ENCODE peak calls at places on chromosome 5, in nine cellular contexts. B, X, U, P, Z, L, N, K and S are unnamed samples.

GRCh38 chr5:73093943-73094342 is 26.4 kb upstream of the TMEM171 start:
- DNase-seq in B (no peak), N (no peak), K (peak), P (no peak), U (no peak), Z (peak), L (peak), X (no peak), S (peak)

GRCh38 chr5:171595801-171596231 is 176.4 kb downstream of the FGF18 start:
- DNase-seq in K (no peak), L (peak), X (no peak), U (no peak), N (no peak), B (no peak), Z (peak), P (no peak), S (peak)

GRCh38 chr5:122351416-122352157 is 39.5 kb downstream of the SNCAIP start:
- DNase-seq in B (no peak), P (no peak), Z (peak), U (no peak), K (no peak), N (no peak), X (peak), L (no peak), S (peak)

GRCh38 chr5:173204185-173204979 is 30.6 kb downstream of the NKX2-5 start:
- DNase-seq in P (peak), L (peak), Z (peak), K (peak), X (peak), B (peak), U (no peak), N (no peak), S (no peak)

GRCh38 chr5:54643679-54644078 is 126.1 kb downstream of the SNX18 start:
- DNase-seq in K (peak), Z (peak), U (no peak), L (peak), X (no peak), B (no peak), P (no peak), N (no peak), S (no peak)

GRCh38 chr5:179267071-179267670 is 78.1 kb downstream of the ADAMTS2 start:
- DNase-seq in N (peak), X (no peak), P (no peak), U (no peak), K (no peak), Z (peak), B (no peak), L (no peak), S (no peak)

GRCh38 chr5:85170183-85170582 is 785.5 kb upstream of the EDIL3 start:
- DNase-seq in B (no peak), U (no peak), K (no peak), P (no peak), L (no peak), Z (no peak), X (no peak), N (no peak), S (no peak)

GRCh38 chr5:37400501-37400900 is 21.4 kb downstream of the WDR70 start:
- DNase-seq in N (no peak), Z (no peak), X (no peak), L (no peak), B (no peak), P (no peak), U (no peak), K (no peak), S (no peak)

GRCh38 chr5:10393491-10393890 is 40.0 kb downstream of the MARCHF6 start:
- DNase-seq in U (no peak), Z (peak), P (no peak), L (no peak), N (no peak), K (no peak), X (no peak), B (no peak), S (no peak)

GRCh38 chr5:107247427-107247826 is 423.3 kb downstream of the EFNA5 start:
- DNase-seq in P (no peak), B (no peak), U (no peak), N (no peak), K (no peak), L (no peak), Z (peak), X (no peak), S (no peak)

GRCh38 chr5:168047043-168047668 is 244.3 kb upstream of the WWC1 start:
- DNase-seq in P (peak), Z (peak), L (peak), N (peak), B (peak), K (peak), U (no peak), X (peak), S (no peak)

GRCh38 chr5:31408814-31409213 is 123.1 kb downstream of the DROSHA start:
- DNase-seq in N (no peak), B (no peak), P (no peak), K (no peak), Z (peak), U (no peak), X (no peak), L (peak), S (peak)

GRCh38 chr5:4230905-4231561 is 635.4 kb downstream of the IRX1 start:
- DNase-seq in P (peak), Z (no peak), X (no peak), N (peak), U (no peak), L (no peak), K (no peak), B (no peak), S (no peak)

GRCh38 chr5:144040615-144041394 is 129.7 kb downstream of the YIPF5 start:
- DNase-seq in K (no peak), Z (peak), P (no peak), B (no peak), N (no peak), L (no peak), X (no peak), U (no peak), S (peak)

GRCh38 chr5:148687427-148687826 is 33.1 kb upstream of the HTR4 start:
- DNase-seq in U (no peak), L (peak), P (peak), X (peak), B (peak), K (peak), Z (peak), N (peak), S (peak)

GRCh38 chr5:32866138-32866537 is 155.0 kb downstream of the NPR3 start:
- DNase-seq in L (no peak), B (no peak), K (no peak), U (no peak), P (no peak), N (no peak), X (no peak), Z (peak), S (no peak)

GRCh38 chr5:39160576-39161213 is 58.7 kb downstream of the FYB1 start:
- DNase-seq in B (no peak), L (no peak), X (no peak), Z (no peak), U (no peak), N (no peak), P (no peak), K (no peak), S (no peak)

GRCh38 chr5:54646285-54647101 is 128.9 kb downstream of the SNX18 start:
- DNase-seq in K (no peak), P (peak), N (no peak), L (no peak), B (peak), U (peak), X (peak), Z (peak), S (no peak)

GRCh38 chr5:78727786-78728761 is 79.5 kb upstream of the LHFPL2 start:
- DNase-seq in L (no peak), N (no peak), Z (no peak), B (no peak), P (no peak), U (no peak), K (no peak), X (no peak), S (no peak)

GRCh38 chr5:35188041-35188457 is 42.2 kb downstream of the PRLR start:
- DNase-seq in Z (no peak), X (peak), L (no peak), K (no peak), P (peak), U (no peak), N (no peak), B (no peak), S (no peak)

GRCh38 chr5:133799556-133799955 is 168.9 kb downstream of the C5orf15 start:
- DNase-seq in L (no peak), K (no peak), B (no peak), U (no peak), X (no peak), N (no peak), Z (no peak), P (no peak), S (no peak)

GRCh38 chr5:75335952-75336624 is 932 bp upstream of the HMGCR start:
- DNase-seq in P (peak), Z (peak), K (peak), L (peak), B (no peak), X (peak), N (peak), U (no peak), S (peak)

GRCh38 chr5:111551569-111552275 is 39.4 kb upstream of the STARD4 start:
- DNase-seq in X (no peak), B (no peak), Z (peak), K (no peak), U (no peak), N (no peak), P (peak), L (no peak), S (no peak)

GRCh38 chr5:97224112-97224750 is 41.2 kb upstream of the RIOK2 start:
- DNase-seq in U (no peak), Z (no peak), P (no peak), L (no peak), K (no peak), B (no peak), X (no peak), N (no peak), S (no peak)

GRCh38 chr5:1888541-1889251 is 6.0 kb upstream of the IRX4 start:
- DNase-seq in U (no peak), L (no peak), Z (no peak), K (no peak), B (no peak), N (no peak), P (no peak), X (no peak), S (no peak)

GRCh38 chr5:55649963-55650362 is 62.2 kb downstream of the SLC38A9 start:
- DNase-seq in B (no peak), K (no peak), P (no peak), X (no peak), N (no peak), U (no peak), L (no peak), Z (no peak), S (no peak)

GRCh38 chr5:178537467-178538381 is 52.5 kb downstream of the COL23A1 start:
- DNase-seq in N (no peak), B (no peak), L (no peak), X (no peak), Z (no peak), K (no peak), U (no peak), P (no peak), S (no peak)

GRCh38 chr5:54930736-54931135 is 54.7 kb downstream of the ESM1 start:
- DNase-seq in B (no peak), L (no peak), U (no peak), Z (no peak), X (no peak), K (no peak), P (no peak), N (no peak), S (no peak)

GRCh38 chr5:32153723-32154122 is 20.4 kb downstream of the GOLPH3 start:
- DNase-seq in N (no peak), L (no peak), X (no peak), P (no peak), B (no peak), K (no peak), Z (no peak), U (no peak), S (no peak)

GRCh38 chr5:172920447-172920849 is 38.8 kb upstream of the RPL26L1 start:
- DNase-seq in N (no peak), U (no peak), Z (peak), L (no peak), K (no peak), X (no peak), B (no peak), P (no peak), S (peak)

GRCh38 chr5:31809037-31809910 is 170.3 kb downstream of the PDZD2 start:
- DNase-seq in P (peak), L (peak), U (no peak), X (peak), K (peak), Z (peak), B (peak), N (peak), S (peak)

GRCh38 chr5:114314061-114314460 is 47.8 kb upstream of the KCNN2 start:
- DNase-seq in K (no peak), L (no peak), U (no peak), Z (no peak), P (no peak), B (no peak), N (no peak), X (no peak), S (no peak)

GRCh38 chr5:160539431-160539830 is 117.8 kb downstream of the PTTG1 start:
- DNase-seq in N (no peak), L (no peak), U (no peak), K (no peak), B (no peak), P (no peak), Z (no peak), X (no peak), S (no peak)

GRCh38 chr5:119743927-119744326 is 114.6 kb downstream of the FAM170A start:
- DNase-seq in L (peak), P (peak), K (peak), X (peak), N (peak), Z (peak), B (peak), U (no peak), S (peak)

GRCh38 chr5:168879929-168880328 is 300.8 kb upstream of the PANK3 start:
- DNase-seq in P (no peak), Z (peak), B (no peak), L (no peak), X (no peak), U (no peak), N (no peak), K (no peak), S (no peak)

GRCh38 chr5:91383956-91384300 is 811 bp upstream of the ARRDC3 start:
- DNase-seq in Z (peak), X (peak), U (peak), N (peak), B (peak), L (no peak), P (peak), K (no peak), S (no peak)

GRCh38 chr5:179771496-179771895 is 22.3 kb upstream of the LTC4S start:
- DNase-seq in N (no peak), L (no peak), Z (no peak), B (no peak), P (no peak), K (no peak), X (no peak), U (no peak), S (no peak)

GRCh38 chr5:6722015-6722414 is 8.8 kb downstream of the TENT4A start:
- DNase-seq in L (no peak), B (no peak), P (no peak), Z (no peak), N (no peak), U (no peak), K (no peak), X (no peak), S (no peak)
- H3K4me3 ChIP-seq in L (no peak), B (no peak), P (no peak), Z (peak), N (no peak), U (no peak), K (no peak), X (no peak), S (peak)

DNA sequence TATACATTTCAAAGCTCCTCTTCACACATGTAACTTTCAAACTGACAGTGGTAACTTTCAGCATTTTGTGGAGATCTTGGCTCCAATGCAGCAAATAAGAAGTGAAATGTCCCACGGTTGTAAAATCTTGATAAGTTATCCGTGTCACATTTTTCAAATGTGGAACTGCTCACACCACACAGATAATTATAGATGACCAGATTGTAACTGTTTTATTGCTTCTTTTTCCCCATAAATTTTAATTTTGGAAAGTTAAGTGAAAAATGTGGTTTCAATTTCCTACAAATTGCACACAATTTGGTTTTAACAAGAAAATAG is 347.1 kb downstream of the EBF1 start:
- DNase-seq in L (no peak), K (no peak), B (no peak), U (no peak), N (no peak), X (no peak), Z (no peak), P (no peak), S (no peak)
- TF ChIP-seq CTCF in L (no peak), K (no peak), B (no peak), U (no peak), N (no peak), X (no peak), Z (no peak), P (no peak), S (no peak)

DNA sequence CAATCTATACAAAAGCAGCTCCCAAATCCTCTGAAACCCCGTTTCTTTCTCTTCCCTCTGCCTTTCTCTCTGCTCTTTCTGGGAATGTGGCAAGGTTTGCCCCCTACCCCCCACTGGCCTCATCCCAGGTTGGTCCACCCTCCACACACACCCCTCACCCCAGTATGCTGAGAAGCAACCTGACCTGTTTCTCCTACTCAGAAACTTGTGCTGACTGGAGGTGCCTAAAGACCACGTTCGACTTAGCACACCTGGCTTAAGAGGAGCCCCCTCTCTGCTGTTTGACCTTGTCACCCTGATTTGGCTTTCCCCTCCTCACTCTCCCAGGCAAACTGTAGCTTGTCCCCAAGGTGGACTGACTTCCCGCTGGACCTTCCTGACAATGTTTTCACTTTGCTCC is 1.1 kb upstream of the SEPTIN8 start:
- DNase-seq in P (peak), N (no peak), B (no peak), U (no peak), Z (no peak), K (no peak), X (no peak), L (no peak), S (no peak)
- H3K4me3 ChIP-seq in P (peak), N (no peak), B (no peak), U (no peak), Z (peak), K (no peak), X (no peak), L (peak), S (peak)

GRCh38 chr5:177405805-177406204 is 3.6 kb downstream of the F12 start:
- DNase-seq in P (no peak), U (no peak), Z (no peak), L (no peak), B (peak), K (no peak), N (no peak), X (no peak), S (no peak)
- TF ChIP-seq CTCF in P (no peak), U (no peak), Z (no peak), L (no peak), B (no peak), K (no peak), N (no peak), X (no peak), S (no peak)

GRCh38 chr5:53357439-53357838 is 123.0 kb upstream of the FST start:
- DNase-seq in P (no peak), Z (no peak), K (no peak), N (no peak), B (no peak), X (no peak), U (no peak), L (no peak), S (no peak)
- H3K4me3 ChIP-seq in P (no peak), Z (no peak), K (no peak), N (no peak), B (no peak), X (no peak), U (no peak), L (no peak), S (no peak)

DNA sequence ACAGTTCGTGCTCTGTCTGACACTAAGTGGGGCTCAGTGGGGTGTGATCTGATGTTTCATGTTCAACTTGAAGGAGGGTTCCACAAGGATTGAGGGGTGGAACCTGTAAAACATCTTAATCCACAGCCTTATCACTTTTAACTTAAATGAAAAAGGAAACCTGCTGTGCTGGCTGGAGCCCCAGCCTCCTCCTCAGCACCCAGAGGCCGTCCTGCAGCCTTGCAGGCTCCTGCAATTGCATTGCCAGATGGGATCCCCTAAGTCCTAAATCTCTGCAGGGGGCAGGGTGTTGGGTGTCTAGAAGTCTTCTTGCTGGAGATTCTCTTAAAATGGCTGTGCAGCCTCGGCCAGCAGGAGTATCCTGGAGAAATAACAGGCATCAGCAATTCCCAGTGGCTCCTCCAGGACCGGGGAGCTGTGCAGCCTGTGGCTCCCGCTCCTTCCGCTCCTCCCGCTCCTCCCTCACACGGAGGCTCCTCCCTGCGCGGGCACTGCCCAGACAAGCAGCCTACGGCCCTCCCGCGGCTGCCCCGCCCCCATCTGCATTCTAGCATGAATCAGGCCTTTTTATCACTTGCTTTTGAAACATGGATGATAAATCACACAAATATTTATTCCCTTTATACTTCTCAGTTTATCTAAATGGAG is 131.0 kb downstream of the ADAMTS16 start:
- DNase-seq in K (peak), U (no peak), L (peak), Z (peak), P (peak), N (no peak), X (peak), B (no peak), S (peak)
- TF ChIP-seq CTCF in K (no peak), U (no peak), L (no peak), Z (no peak), P (no peak), N (no peak), X (no peak), B (no peak), S (no peak)

DNA sequence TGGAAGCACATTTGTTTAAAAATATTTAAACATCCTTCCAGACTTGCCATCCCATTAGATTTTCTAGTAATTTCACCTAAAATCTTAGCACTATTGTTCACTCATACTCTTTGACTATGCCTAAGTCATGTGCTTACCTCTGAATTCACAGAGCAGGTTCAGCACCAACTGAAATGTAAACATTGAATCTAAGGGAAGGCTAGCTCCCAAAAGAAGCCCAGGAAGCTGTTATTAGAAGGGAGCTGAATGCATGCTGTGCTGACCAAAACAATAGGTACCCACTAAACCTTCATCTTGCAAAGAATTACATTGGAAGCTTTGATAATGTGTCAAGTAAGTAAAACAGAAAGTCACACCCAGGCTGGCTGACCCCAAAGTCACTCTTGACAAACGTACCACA is 571.3 kb downstream of the GABRG2 start:
- DNase-seq in B (no peak), U (no peak), N (no peak), K (no peak), Z (no peak), L (no peak), X (no peak), P (peak), S (no peak)
- H3K4me3 ChIP-seq in B (no peak), U (no peak), N (no peak), K (no peak), Z (no peak), L (no peak), X (no peak), P (no peak), S (no peak)

DNA sequence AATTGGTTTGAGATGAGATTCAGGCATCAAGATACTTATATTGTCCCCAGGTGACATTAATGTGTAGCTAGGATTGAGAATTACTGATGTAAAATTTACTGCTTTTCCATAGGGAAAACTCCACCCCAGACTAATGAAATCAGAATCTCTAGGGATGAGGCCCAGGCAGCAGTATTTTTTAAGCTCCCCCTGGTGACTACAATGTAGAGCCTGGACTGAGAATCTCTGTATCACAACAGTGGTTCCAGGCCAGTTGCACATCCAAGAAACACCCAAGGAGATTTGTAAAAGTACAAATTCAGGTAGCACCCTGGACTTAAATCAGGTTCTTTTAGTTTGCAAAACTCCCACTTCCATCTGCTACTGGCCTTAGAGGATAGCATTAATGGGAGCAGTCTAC is 185.7 kb downstream of the MARCHF11 start:
- DNase-seq in P (peak), L (no peak), Z (peak), K (no peak), N (no peak), X (no peak), B (no peak), U (no peak), S (no peak)
- TF ChIP-seq CTCF in P (peak), L (no peak), Z (peak), K (no peak), N (peak), X (no peak), B (no peak), U (no peak), S (peak)